ENCODE peak calls at places on chromosome 16, in nine cellular contexts. One of them, this sample, is unnamed.

GRCh38 chr16:87729266-87729954 is 36.4 kb downstream of the KLHDC4 start:
- DNase-seq in A549: no peak
- DNase-seq in left ventricle myocardium inferior: no peak
- DNase-seq in cardiac muscle cell: peak; percentile 48
- DNase-seq in left lung: peak; percentile 45
- DNase-seq in WERI-Rb-1: no peak
- DNase-seq in HL-60: no peak
- DNase-seq in CD8-positive, alpha-beta T cell: no peak
- DNase-seq in brain microvascular endothelial cell: no peak
- DNase-seq in this sample: no peak

GRCh38 chr16:8850279-8850885 is 18.4 kb downstream of the CARHSP1 start:
- DNase-seq in HL-60: no peak
- DNase-seq in CD8-positive, alpha-beta T cell: no peak
- DNase-seq in left lung: no peak
- DNase-seq in cardiac muscle cell: no peak
- DNase-seq in A549: no peak
- DNase-seq in brain microvascular endothelial cell: peak; percentile 60
- DNase-seq in left ventricle myocardium inferior: peak; percentile 60
- DNase-seq in WERI-Rb-1: peak; percentile 79
- DNase-seq in this sample: peak; percentile 79

GRCh38 chr16:81324808-81325207 is 10.0 kb downstream of the GAN start:
- DNase-seq in WERI-Rb-1: no peak
- DNase-seq in cardiac muscle cell: no peak
- DNase-seq in A549: no peak
- DNase-seq in HL-60: no peak
- DNase-seq in CD8-positive, alpha-beta T cell: no peak
- DNase-seq in left lung: no peak
- DNase-seq in left ventricle myocardium inferior: no peak
- DNase-seq in brain microvascular endothelial cell: no peak
- DNase-seq in this sample: no peak

GRCh38 chr16:59355704-59356103 is 621.6 kb upstream of the GOT2 start:
- DNase-seq in WERI-Rb-1: no peak
- DNase-seq in cardiac muscle cell: no peak
- DNase-seq in HL-60: no peak
- DNase-seq in left ventricle myocardium inferior: no peak
- DNase-seq in left lung: no peak
- DNase-seq in A549: no peak
- DNase-seq in CD8-positive, alpha-beta T cell: no peak
- DNase-seq in brain microvascular endothelial cell: no peak
- DNase-seq in this sample: no peak

GRCh38 chr16:76913046-76913445 is 277.9 kb upstream of the MON1B start:
- DNase-seq in WERI-Rb-1: no peak
- DNase-seq in left ventricle myocardium inferior: no peak
- DNase-seq in brain microvascular endothelial cell: no peak
- DNase-seq in HL-60: no peak
- DNase-seq in CD8-positive, alpha-beta T cell: no peak
- DNase-seq in A549: peak; percentile 6
- DNase-seq in cardiac muscle cell: no peak
- DNase-seq in left lung: no peak
- DNase-seq in this sample: no peak

GRCh38 chr16:27097671-27098275 is 31.0 kb downstream of the C16orf82 start:
- DNase-seq in cardiac muscle cell: no peak
- DNase-seq in left lung: no peak
- DNase-seq in A549: no peak
- DNase-seq in WERI-Rb-1: no peak
- DNase-seq in HL-60: no peak
- DNase-seq in brain microvascular endothelial cell: no peak
- DNase-seq in CD8-positive, alpha-beta T cell: no peak
- DNase-seq in left ventricle myocardium inferior: peak; percentile 76
- DNase-seq in this sample: peak; percentile 84

GRCh38 chr16:28494141-28494851 is at the start of gene APOBR:
- DNase-seq in left ventricle myocardium inferior: peak; percentile 30
- DNase-seq in CD8-positive, alpha-beta T cell: peak; percentile 72
- DNase-seq in HL-60: peak; percentile 97
- DNase-seq in cardiac muscle cell: no peak
- DNase-seq in WERI-Rb-1: no peak
- DNase-seq in A549: no peak
- DNase-seq in left lung: peak; percentile 80
- DNase-seq in brain microvascular endothelial cell: no peak
- DNase-seq in this sample: peak; percentile 74

GRCh38 chr16:53775106-53775820 is 71.3 kb downstream of the FTO start:
- DNase-seq in A549: peak; percentile 31
- DNase-seq in brain microvascular endothelial cell: no peak
- DNase-seq in left lung: no peak
- DNase-seq in WERI-Rb-1: no peak
- DNase-seq in CD8-positive, alpha-beta T cell: no peak
- DNase-seq in HL-60: no peak
- DNase-seq in left ventricle myocardium inferior: no peak
- DNase-seq in cardiac muscle cell: no peak
- DNase-seq in this sample: no peak

GRCh38 chr16:49128740-49129139 is 152.9 kb downstream of the CBLN1 start:
- DNase-seq in CD8-positive, alpha-beta T cell: no peak
- DNase-seq in cardiac muscle cell: no peak
- DNase-seq in left lung: no peak
- DNase-seq in brain microvascular endothelial cell: no peak
- DNase-seq in left ventricle myocardium inferior: no peak
- DNase-seq in A549: no peak
- DNase-seq in HL-60: no peak
- DNase-seq in WERI-Rb-1: no peak
- DNase-seq in this sample: no peak

GRCh38 chr16:56246051-56246817 is 54.9 kb downstream of the GNAO1 start:
- DNase-seq in left ventricle myocardium inferior: no peak
- DNase-seq in cardiac muscle cell: peak; percentile 62
- DNase-seq in A549: peak; percentile 54
- DNase-seq in HL-60: no peak
- DNase-seq in CD8-positive, alpha-beta T cell: no peak
- DNase-seq in brain microvascular endothelial cell: no peak
- DNase-seq in left lung: no peak
- DNase-seq in WERI-Rb-1: no peak
- DNase-seq in this sample: peak; percentile 86

GRCh38 chr16:30434852-30435251 is 5.0 kb upstream of the DCTPP1 start:
- DNase-seq in A549: no peak
- DNase-seq in left ventricle myocardium inferior: no peak
- DNase-seq in cardiac muscle cell: no peak
- DNase-seq in WERI-Rb-1: no peak
- DNase-seq in CD8-positive, alpha-beta T cell: no peak
- DNase-seq in HL-60: no peak
- DNase-seq in left lung: no peak
- DNase-seq in brain microvascular endothelial cell: no peak
- DNase-seq in this sample: no peak

GRCh38 chr16:77584205-77584859 is 138.0 kb upstream of the NUDT7 start:
- DNase-seq in A549: peak; percentile 66
- DNase-seq in brain microvascular endothelial cell: peak; percentile 73
- DNase-seq in CD8-positive, alpha-beta T cell: no peak
- DNase-seq in left ventricle myocardium inferior: no peak
- DNase-seq in cardiac muscle cell: peak; percentile 59
- DNase-seq in WERI-Rb-1: peak; percentile 45
- DNase-seq in left lung: no peak
- DNase-seq in HL-60: peak; percentile 14
- DNase-seq in this sample: no peak

GRCh38 chr16:85600905-85601639 is 12.1 kb upstream of the GSE1 start:
- DNase-seq in brain microvascular endothelial cell: no peak
- DNase-seq in WERI-Rb-1: no peak
- DNase-seq in left lung: no peak
- DNase-seq in cardiac muscle cell: no peak
- DNase-seq in A549: no peak
- DNase-seq in HL-60: no peak
- DNase-seq in CD8-positive, alpha-beta T cell: no peak
- DNase-seq in left ventricle myocardium inferior: no peak
- DNase-seq in this sample: no peak

GRCh38 chr16:69498926-69499325 is 66.8 kb upstream of the NFAT5 start:
- DNase-seq in HL-60: no peak
- DNase-seq in brain microvascular endothelial cell: no peak
- DNase-seq in left lung: no peak
- DNase-seq in left ventricle myocardium inferior: no peak
- DNase-seq in A549: no peak
- DNase-seq in CD8-positive, alpha-beta T cell: no peak
- DNase-seq in cardiac muscle cell: no peak
- DNase-seq in WERI-Rb-1: no peak
- DNase-seq in this sample: no peak

GRCh38 chr16:82955836-82956348 is 329.1 kb downstream of the CDH13 start:
- DNase-seq in left lung: no peak
- DNase-seq in CD8-positive, alpha-beta T cell: no peak
- DNase-seq in left ventricle myocardium inferior: no peak
- DNase-seq in HL-60: no peak
- DNase-seq in brain microvascular endothelial cell: no peak
- DNase-seq in WERI-Rb-1: no peak
- DNase-seq in cardiac muscle cell: no peak
- DNase-seq in A549: no peak
- DNase-seq in this sample: no peak

GRCh38 chr16:72819345-72819744 is 228.6 kb downstream of the ZFHX3 start:
- DNase-seq in left ventricle myocardium inferior: no peak
- DNase-seq in cardiac muscle cell: no peak
- DNase-seq in A549: no peak
- DNase-seq in CD8-positive, alpha-beta T cell: no peak
- DNase-seq in brain microvascular endothelial cell: peak; percentile 25
- DNase-seq in WERI-Rb-1: no peak
- DNase-seq in left lung: no peak
- DNase-seq in HL-60: no peak
- DNase-seq in this sample: no peak

GRCh38 chr16:52529226-52529625 is 17.7 kb downstream of the TOX3 start:
- DNase-seq in cardiac muscle cell: no peak
- DNase-seq in HL-60: no peak
- DNase-seq in left ventricle myocardium inferior: no peak
- DNase-seq in CD8-positive, alpha-beta T cell: no peak
- DNase-seq in WERI-Rb-1: no peak
- DNase-seq in A549: no peak
- DNase-seq in brain microvascular endothelial cell: no peak
- DNase-seq in left lung: no peak
- DNase-seq in this sample: no peak

GRCh38 chr16:4679854-4680636 is 13.3 kb upstream of the NUDT16L1 start:
- DNase-seq in cardiac muscle cell: no peak
- DNase-seq in A549: no peak
- DNase-seq in CD8-positive, alpha-beta T cell: no peak
- DNase-seq in left lung: peak; percentile 89
- DNase-seq in left ventricle myocardium inferior: peak; percentile 76
- DNase-seq in HL-60: peak; percentile 78
- DNase-seq in brain microvascular endothelial cell: no peak
- DNase-seq in WERI-Rb-1: no peak
- DNase-seq in this sample: peak; percentile 92

GRCh38 chr16:912684-913613 is 57.8 kb downstream of the LMF1 start:
- DNase-seq in HL-60: no peak
- DNase-seq in WERI-Rb-1: no peak
- DNase-seq in cardiac muscle cell: no peak
- DNase-seq in CD8-positive, alpha-beta T cell: no peak
- DNase-seq in left ventricle myocardium inferior: no peak
- DNase-seq in left lung: no peak
- DNase-seq in brain microvascular endothelial cell: no peak
- DNase-seq in A549: no peak
- DNase-seq in this sample: no peak

GRCh38 chr16:75497558-75497957 is 2.3 kb upstream of the CHST6 start:
- DNase-seq in HL-60: no peak
- DNase-seq in CD8-positive, alpha-beta T cell: no peak
- DNase-seq in cardiac muscle cell: no peak
- DNase-seq in brain microvascular endothelial cell: no peak
- DNase-seq in left ventricle myocardium inferior: no peak
- DNase-seq in left lung: no peak
- DNase-seq in A549: no peak
- DNase-seq in WERI-Rb-1: no peak
- DNase-seq in this sample: no peak

GRCh38 chr16:4890026-4890425 is 42.7 kb downstream of the UBN1 start:
- DNase-seq in CD8-positive, alpha-beta T cell: no peak
- DNase-seq in A549: no peak
- DNase-seq in WERI-Rb-1: no peak
- DNase-seq in left ventricle myocardium inferior: no peak
- DNase-seq in cardiac muscle cell: no peak
- DNase-seq in brain microvascular endothelial cell: no peak
- DNase-seq in HL-60: no peak
- DNase-seq in left lung: no peak
- DNase-seq in this sample: no peak

GRCh38 chr16:17590711-17591654 is 120.2 kb upstream of the XYLT1 start:
- DNase-seq in brain microvascular endothelial cell: no peak
- DNase-seq in cardiac muscle cell: no peak
- DNase-seq in A549: no peak
- DNase-seq in left ventricle myocardium inferior: no peak
- DNase-seq in WERI-Rb-1: no peak
- DNase-seq in left lung: no peak
- DNase-seq in HL-60: no peak
- DNase-seq in CD8-positive, alpha-beta T cell: no peak
- DNase-seq in this sample: no peak

GRCh38 chr16:71623597-71623996 is 2.4 kb upstream of the MARVELD3 start:
- DNase-seq in CD8-positive, alpha-beta T cell: no peak
- DNase-seq in left lung: no peak
- DNase-seq in cardiac muscle cell: no peak
- DNase-seq in HL-60: no peak
- DNase-seq in brain microvascular endothelial cell: no peak
- DNase-seq in A549: no peak
- DNase-seq in WERI-Rb-1: no peak
- DNase-seq in left ventricle myocardium inferior: no peak
- DNase-seq in this sample: no peak
- H3K27ac ChIP-seq in CD8-positive, alpha-beta T cell: no peak overlapping the region
- H3K27ac ChIP-seq in left lung: no peak overlapping the region
- H3K27ac ChIP-seq in cardiac muscle cell: no peak overlapping the region
- H3K27ac ChIP-seq in HL-60: no peak overlapping the region
- H3K27ac ChIP-seq in brain microvascular endothelial cell: no peak overlapping the region
- H3K27ac ChIP-seq in A549: no peak overlapping the region
- H3K27ac ChIP-seq in WERI-Rb-1: no peak overlapping the region
- H3K27ac ChIP-seq in left ventricle myocardium inferior: no peak overlapping the region
- H3K27ac ChIP-seq in this sample: no peak overlapping the region

GRCh38 chr16:54935411-54936085 is 4.9 kb downstream of the IRX5 start:
- DNase-seq in brain microvascular endothelial cell: no peak
- DNase-seq in WERI-Rb-1: no peak
- DNase-seq in cardiac muscle cell: no peak
- DNase-seq in CD8-positive, alpha-beta T cell: no peak
- DNase-seq in left lung: no peak
- DNase-seq in A549: no peak
- DNase-seq in left ventricle myocardium inferior: no peak
- DNase-seq in HL-60: no peak
- DNase-seq in this sample: no peak
- H3K4me3 ChIP-seq in brain microvascular endothelial cell: no peak overlapping the region
- H3K4me3 ChIP-seq in WERI-Rb-1: no peak overlapping the region
- H3K4me3 ChIP-seq in cardiac muscle cell: peak overlapping the region; percentile 96
- H3K4me3 ChIP-seq in CD8-positive, alpha-beta T cell: no peak overlapping the region
- H3K4me3 ChIP-seq in left lung: peak overlapping the region; percentile 54
- H3K4me3 ChIP-seq in A549: no peak overlapping the region
- H3K4me3 ChIP-seq in left ventricle myocardium inferior: peak overlapping the region; percentile 85
- H3K4me3 ChIP-seq in HL-60: no peak overlapping the region
- H3K4me3 ChIP-seq in this sample: no peak overlapping the region

GRCh38 chr16:57260294-57260929 is 15.4 kb downstream of the ARL2BP start:
- DNase-seq in CD8-positive, alpha-beta T cell: no peak
- DNase-seq in cardiac muscle cell: no peak
- DNase-seq in HL-60: no peak
- DNase-seq in left lung: peak; percentile 31
- DNase-seq in WERI-Rb-1: no peak
- DNase-seq in brain microvascular endothelial cell: peak; percentile 66
- DNase-seq in A549: no peak
- DNase-seq in left ventricle myocardium inferior: no peak
- DNase-seq in this sample: peak; percentile 75
- H3K27ac ChIP-seq in CD8-positive, alpha-beta T cell: no peak overlapping the region
- H3K27ac ChIP-seq in cardiac muscle cell: no peak overlapping the region
- H3K27ac ChIP-seq in HL-60: no peak overlapping the region
- H3K27ac ChIP-seq in left lung: peak overlapping the region; percentile 68
- H3K27ac ChIP-seq in WERI-Rb-1: no peak overlapping the region
- H3K27ac ChIP-seq in brain microvascular endothelial cell: peak overlapping the region; percentile 47
- H3K27ac ChIP-seq in A549: peak overlapping the region; percentile 13
- H3K27ac ChIP-seq in left ventricle myocardium inferior: peak overlapping the region; percentile 73
- H3K27ac ChIP-seq in this sample: peak overlapping the region; percentile 5

DNA sequence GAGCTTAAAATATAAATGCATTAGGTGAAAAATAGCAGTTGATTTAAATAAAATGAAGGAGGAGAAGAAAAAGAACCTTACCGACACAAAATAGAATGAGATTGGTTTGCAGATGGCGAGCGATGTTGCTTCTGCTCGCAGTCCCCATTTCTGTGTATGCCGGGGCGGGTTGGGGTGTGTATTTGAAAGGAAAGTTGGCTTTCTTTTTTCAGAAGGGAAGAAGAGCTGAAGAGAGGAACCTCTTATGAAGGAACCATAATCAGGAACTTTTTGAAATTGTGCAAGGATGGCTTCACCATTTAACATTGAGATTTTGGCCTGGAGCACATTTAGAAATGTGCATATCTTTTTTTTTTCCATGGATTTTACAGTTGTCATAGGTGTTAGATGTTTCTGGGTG is at the start of gene IGSF6:
- DNase-seq in brain microvascular endothelial cell: no peak
- DNase-seq in HL-60: peak; percentile 39
- DNase-seq in WERI-Rb-1: no peak
- DNase-seq in cardiac muscle cell: no peak
- DNase-seq in CD8-positive, alpha-beta T cell: no peak
- DNase-seq in left ventricle myocardium inferior: no peak
- DNase-seq in A549: no peak
- DNase-seq in left lung: no peak
- DNase-seq in this sample: no peak
- H3K4me3 ChIP-seq in brain microvascular endothelial cell: no peak within 1 kb of the TSS
- H3K4me3 ChIP-seq in HL-60: peak within 1 kb of the TSS; percentile 40
- H3K4me3 ChIP-seq in WERI-Rb-1: no peak within 1 kb of the TSS
- H3K4me3 ChIP-seq in cardiac muscle cell: no peak within 1 kb of the TSS
- H3K4me3 ChIP-seq in CD8-positive, alpha-beta T cell: no peak within 1 kb of the TSS
- H3K4me3 ChIP-seq in left ventricle myocardium inferior: peak within 1 kb of the TSS; percentile 24
- H3K4me3 ChIP-seq in A549: no peak within 1 kb of the TSS
- H3K4me3 ChIP-seq in left lung: peak within 1 kb of the TSS; percentile 56
- H3K4me3 ChIP-seq in this sample: no peak within 1 kb of the TSS